ENCODE peak calls at places on chromosomes 13 and 19, in four cellular contexts. One of them, this sample, is unnamed.
A peak's percentile ranks its signal among the peaks of the same experiment; 100 is the strongest.

GRCh38 chr13:46622918-46623256 is 69.9 kb downstream of the LRCH1 start:
- DNase-seq in IMR-90: peak; percentile 84
- DNase-seq in K562: no peak
- DNase-seq in GM12878: no peak
- DNase-seq in this sample: no peak

GRCh38 chr13:55347528-55347927 is 1793.2 kb upstream of the PRR20A start:
- DNase-seq in IMR-90: no peak
- DNase-seq in K562: no peak
- DNase-seq in GM12878: no peak
- DNase-seq in this sample: no peak

GRCh38 chr13:111249637-111250360 is 70.6 kb upstream of the TEX29 start:
- DNase-seq in IMR-90: no peak
- DNase-seq in K562: no peak
- DNase-seq in GM12878: no peak
- DNase-seq in this sample: no peak

GRCh38 chr19:3506384-3507340 is 551 bp downstream of the FZR1 start:
- DNase-seq in IMR-90: no peak
- DNase-seq in K562: peak; percentile 28
- DNase-seq in GM12878: no peak
- DNase-seq in this sample: peak; percentile 14

GRCh38 chr13:78700121-78700910 is 41.4 kb upstream of the OBI1 start:
- DNase-seq in IMR-90: peak; percentile 31
- DNase-seq in K562: no peak
- DNase-seq in GM12878: no peak
- DNase-seq in this sample: peak; percentile 90

GRCh38 chr19:47257411-47258169 is 1.3 kb downstream of the CCDC9 start:
- DNase-seq in IMR-90: no peak
- DNase-seq in K562: no peak
- DNase-seq in GM12878: no peak
- DNase-seq in this sample: no peak

GRCh38 chr13:34201050-34201913 is 383.3 kb downstream of the RFC3 start:
- DNase-seq in IMR-90: peak; percentile 61
- DNase-seq in K562: no peak
- DNase-seq in GM12878: no peak
- DNase-seq in this sample: no peak

GRCh38 chr13:95784891-95785290 is 108.0 kb downstream of the DNAJC3 start:
- DNase-seq in IMR-90: peak; percentile 49
- DNase-seq in K562: no peak
- DNase-seq in GM12878: no peak
- DNase-seq in this sample: no peak

GRCh38 chr13:21060063-21060826 is 1.1 kb downstream of the LATS2 start:
- DNase-seq in IMR-90: peak; percentile 51
- DNase-seq in K562: no peak
- DNase-seq in GM12878: no peak
- DNase-seq in this sample: peak; percentile 42

GRCh38 chr13:106799731-106800335 is 231.9 kb upstream of the ARGLU1 start:
- DNase-seq in IMR-90: no peak
- DNase-seq in K562: no peak
- DNase-seq in GM12878: no peak
- DNase-seq in this sample: no peak

GRCh38 chr19:19566306-19566705 is 28.2 kb downstream of the CILP2 start:
- DNase-seq in IMR-90: peak; percentile 77
- DNase-seq in K562: no peak
- DNase-seq in GM12878: no peak
- DNase-seq in this sample: no peak

GRCh38 chr19:8504171-8504570 is 1.7 kb upstream of the PRAM1 start:
- DNase-seq in IMR-90: no peak
- DNase-seq in K562: peak; percentile 72
- DNase-seq in GM12878: no peak
- DNase-seq in this sample: no peak

GRCh38 chr19:1133471-1133929 is 29.7 kb downstream of the GPX4 start:
- DNase-seq in IMR-90: no peak
- DNase-seq in K562: peak; percentile 20
- DNase-seq in GM12878: peak; percentile 79
- DNase-seq in this sample: no peak

GRCh38 chr19:5542665-5543064 is 25.1 kb downstream of the TINCR start:
- DNase-seq in IMR-90: no peak
- DNase-seq in K562: no peak
- DNase-seq in GM12878: no peak
- DNase-seq in this sample: no peak

GRCh38 chr19:2546128-2547032 is 70.5 kb downstream of the GADD45B start:
- DNase-seq in IMR-90: no peak
- DNase-seq in K562: no peak
- DNase-seq in GM12878: no peak
- DNase-seq in this sample: peak; percentile 52

GRCh38 chr13:75514080-75515040 is 23.3 kb downstream of the COMMD6 start:
- DNase-seq in IMR-90: peak; percentile 56
- DNase-seq in K562: no peak
- DNase-seq in GM12878: no peak
- DNase-seq in this sample: no peak

GRCh38 chr19:40236366-40236765 is 9.9 kb upstream of the CCNP start:
- DNase-seq in IMR-90: no peak
- DNase-seq in K562: no peak
- DNase-seq in GM12878: no peak
- DNase-seq in this sample: no peak

GRCh38 chr19:14479985-14480694 is 5.0 kb upstream of the PTGER1 start:
- DNase-seq in IMR-90: peak; percentile 20
- DNase-seq in K562: peak; percentile 77
- DNase-seq in GM12878: no peak
- DNase-seq in this sample: no peak

GRCh38 chr19:46495789-46496099 is at the start of gene PNMA8B:
- DNase-seq in IMR-90: peak; percentile 27
- DNase-seq in K562: peak; percentile 51
- DNase-seq in GM12878: no peak
- DNase-seq in this sample: no peak

GRCh38 chr13:93505104-93505952 is 278.7 kb downstream of the GPC6 start:
- DNase-seq in IMR-90: peak; percentile 72
- DNase-seq in K562: no peak
- DNase-seq in GM12878: no peak
- DNase-seq in this sample: no peak

GRCh38 chr19:11286312-11286974 is 9.5 kb upstream of the TSPAN16 start:
- DNase-seq in IMR-90: peak; percentile 58
- DNase-seq in K562: no peak
- DNase-seq in GM12878: no peak
- DNase-seq in this sample: peak; percentile 75

GRCh38 chr19:30338878-30339623 is 33.1 kb upstream of the ZNF536 start:
- DNase-seq in IMR-90: no peak
- DNase-seq in K562: no peak
- DNase-seq in GM12878: no peak
- DNase-seq in this sample: no peak

GRCh38 chr19:42228640-42229039 is 8.5 kb downstream of the ZNF526 start:
- DNase-seq in IMR-90: no peak
- DNase-seq in K562: peak; percentile 67
- DNase-seq in GM12878: no peak
- DNase-seq in this sample: no peak

GRCh38 chr19:42229263-42229854 is 9.2 kb downstream of the ZNF526 start:
- DNase-seq in IMR-90: no peak
- DNase-seq in K562: peak; percentile 62
- DNase-seq in GM12878: no peak
- DNase-seq in this sample: no peak

GRCh38 chr19:42232435-42232834 is 10.0 kb downstream of the GSK3A start:
- DNase-seq in IMR-90: no peak
- DNase-seq in K562: no peak
- DNase-seq in GM12878: no peak
- DNase-seq in this sample: no peak

GRCh38 chr19:42226886-42227285 is 6.8 kb downstream of the ZNF526 start:
- DNase-seq in IMR-90: peak; percentile 50
- DNase-seq in K562: no peak
- DNase-seq in GM12878: no peak
- DNase-seq in this sample: no peak

DNA sequence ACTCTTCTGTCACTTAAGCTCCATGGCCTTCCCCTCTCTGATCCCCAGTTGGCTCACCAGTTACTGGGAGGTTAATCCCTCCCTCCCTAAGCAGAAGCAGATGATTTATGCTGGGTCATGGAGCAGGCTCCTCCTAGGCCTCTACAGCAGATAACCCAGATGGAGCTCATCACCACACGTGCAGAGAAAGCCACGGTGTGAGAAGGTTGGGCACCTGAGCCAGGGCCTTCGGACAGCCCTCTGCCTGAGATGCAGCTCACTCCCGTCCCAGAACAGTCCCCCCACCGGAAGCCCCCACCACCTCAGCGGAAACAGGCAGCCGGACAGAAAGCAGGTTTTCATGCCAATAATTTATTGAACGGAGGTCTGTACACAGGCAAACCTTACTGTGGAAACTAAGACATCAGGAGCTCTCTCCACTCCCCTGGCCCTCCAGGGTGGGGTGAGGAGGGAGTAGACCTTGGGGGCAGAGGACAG is 9.8 kb downstream of the ZNF526 start:
- DNase-seq in IMR-90: peak; percentile 12
- DNase-seq in K562: peak; percentile 89
- DNase-seq in GM12878: no peak
- DNase-seq in this sample: no peak
- TF ChIP-seq FOS in IMR-90: no peak
- TF ChIP-seq FOS in K562: no peak
- TF ChIP-seq FOS in GM12878: no peak
- TF ChIP-seq FOS in this sample: no peak

GRCh38 chr19:54415208-54415900 is at the start of gene TTYH1:
- DNase-seq in IMR-90: no peak
- DNase-seq in K562: no peak
- DNase-seq in GM12878: no peak
- DNase-seq in this sample: no peak
- TF ChIP-seq FOS in IMR-90: no peak
- TF ChIP-seq FOS in K562: no peak
- TF ChIP-seq FOS in GM12878: no peak
- TF ChIP-seq FOS in this sample: no peak

GRCh38 chr13:40103864-40104263 is 448.4 kb downstream of the COG6 start:
- DNase-seq in IMR-90: no peak
- DNase-seq in K562: no peak
- DNase-seq in GM12878: no peak
- DNase-seq in this sample: no peak

GRCh38 chr13:40114305-40114896 is 458.9 kb downstream of the COG6 start:
- DNase-seq in IMR-90: no peak
- DNase-seq in K562: no peak
- DNase-seq in GM12878: no peak
- DNase-seq in this sample: no peak

GRCh38 chr13:40113644-40114304 is 458.3 kb downstream of the COG6 start:
- DNase-seq in IMR-90: no peak
- DNase-seq in K562: no peak
- DNase-seq in GM12878: no peak
- DNase-seq in this sample: no peak

DNA sequence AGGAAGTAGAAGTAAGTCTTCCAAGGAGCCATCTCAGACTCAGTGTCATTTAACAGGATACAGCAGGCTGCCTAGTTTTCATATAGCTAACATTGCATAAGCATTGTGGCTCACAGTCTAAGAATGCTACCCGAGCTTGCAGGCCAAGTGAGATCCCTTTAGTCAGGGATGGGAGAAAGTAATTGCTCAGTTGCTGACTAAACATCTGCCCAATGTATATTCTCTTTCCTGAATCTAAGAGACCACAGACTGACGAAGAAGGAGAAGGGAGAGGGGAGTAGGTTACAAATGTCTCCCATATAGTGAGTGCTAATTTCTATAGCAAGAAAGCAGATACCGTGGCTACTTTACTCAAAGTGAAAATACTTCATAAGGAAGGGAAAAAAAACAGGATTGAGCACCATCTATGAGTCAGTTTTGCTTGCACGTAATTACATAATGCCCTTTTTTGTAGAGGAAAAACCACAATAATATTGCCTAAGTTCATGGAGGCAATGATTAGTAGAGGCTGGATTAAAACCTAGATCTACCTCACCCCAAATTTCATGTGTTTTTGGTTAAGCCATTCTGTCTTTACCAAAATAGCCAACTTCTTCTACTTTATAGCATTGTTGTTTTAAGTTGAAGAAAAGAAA is 454.0 kb downstream of the COG6 start:
- DNase-seq in IMR-90: peak; percentile 73
- DNase-seq in K562: no peak
- DNase-seq in GM12878: no peak
- DNase-seq in this sample: no peak
- TF ChIP-seq FOS in IMR-90: no peak
- TF ChIP-seq FOS in K562: no peak
- TF ChIP-seq FOS in GM12878: no peak
- TF ChIP-seq FOS in this sample: no peak

GRCh38 chr13:85608255-85608829 is 190.9 kb downstream of the SLITRK6 start:
- DNase-seq in IMR-90: no peak
- DNase-seq in K562: no peak
- DNase-seq in GM12878: no peak
- DNase-seq in this sample: no peak
- TF ChIP-seq FOS in IMR-90: no peak
- TF ChIP-seq FOS in K562: no peak
- TF ChIP-seq FOS in GM12878: no peak
- TF ChIP-seq FOS in this sample: no peak

This sample was measured in endothelial cell of umbilical vein.